ENCODE peak calls at places on chromosome 20, in seven cellular contexts. M, B, F, H, Y, Q and O are unnamed samples.

GRCh38 chr20:33702861-33703260 is 16.7 kb upstream of the E2F1 start:
- DNase-seq in Y (no peak), Q (no peak), H (no peak), F (no peak), M (no peak), B (no peak), O (no peak)

GRCh38 chr20:16272961-16273360 is 300.3 kb downstream of the KIF16B start:
- DNase-seq in M (no peak), F (peak), Q (no peak), H (no peak), B (no peak), Y (no peak), O (no peak)

GRCh38 chr20:63686492-63687321 is 9.7 kb upstream of the TNFRSF6B start:
- DNase-seq in M (no peak), B (no peak), Q (peak), Y (no peak), F (peak), H (peak), O (no peak)

GRCh38 chr20:42218566-42218965 is 600.4 kb upstream of the CHD6 start:
- DNase-seq in H (no peak), Q (no peak), M (no peak), F (no peak), Y (no peak), B (no peak), O (no peak)

GRCh38 chr20:47502801-47503239 is 1.1 kb downstream of the NCOA3 start:
- DNase-seq in F (no peak), Q (peak), Y (no peak), H (no peak), M (peak), B (peak), O (no peak)

GRCh38 chr20:32495949-32496348 is 89.2 kb downstream of the NOL4L start:
- DNase-seq in F (peak), M (no peak), B (no peak), Y (no peak), Q (no peak), H (no peak), O (no peak)

GRCh38 chr20:43586641-43587040 is 4.1 kb upstream of the IFT52 start:
- DNase-seq in M (no peak), Y (no peak), H (no peak), F (no peak), Q (no peak), B (no peak), O (no peak)

GRCh38 chr20:2131366-2131765 is 29.7 kb downstream of the STK35 start:
- DNase-seq in Q (peak), B (no peak), Y (no peak), M (peak), F (no peak), H (no peak), O (no peak)

GRCh38 chr20:37238426-37238825 is 23.2 kb downstream of the GHRH start:
- DNase-seq in Q (no peak), B (no peak), Y (no peak), M (no peak), F (no peak), H (no peak), O (no peak)

GRCh38 chr20:15618912-15619311 is 954.3 kb downstream of the KIF16B start:
- DNase-seq in F (no peak), M (no peak), H (no peak), B (no peak), Q (no peak), Y (no peak), O (no peak)

GRCh38 chr20:15555913-15556312 is 1017.3 kb downstream of the KIF16B start:
- DNase-seq in F (no peak), M (no peak), H (no peak), Y (no peak), B (no peak), Q (no peak), O (no peak)

GRCh38 chr20:5780233-5781217 is 30.3 kb downstream of the SHLD1 start:
- DNase-seq in Y (no peak), M (no peak), B (no peak), H (no peak), Q (peak), F (no peak), O (no peak)

GRCh38 chr20:23782366-23782983 is 31.7 kb upstream of the CST1 start:
- DNase-seq in F (no peak), Y (no peak), H (no peak), B (no peak), M (no peak), Q (peak), O (no peak)

GRCh38 chr20:40443731-40444130 is 245.3 kb downstream of the MAFB start:
- DNase-seq in H (no peak), F (no peak), Q (no peak), Y (no peak), M (no peak), B (no peak), O (no peak)

GRCh38 chr20:36827541-36828279 is 48.2 kb upstream of the TLDC2 start:
- DNase-seq in B (no peak), H (no peak), F (peak), Q (no peak), M (no peak), Y (no peak), O (no peak)

GRCh38 chr20:42846784-42847490 is 342.8 kb downstream of the PTPRT start:
- DNase-seq in Y (no peak), F (no peak), M (no peak), B (no peak), Q (no peak), H (no peak), O (no peak)

GRCh38 chr20:37650661-37651060 is 43.2 kb upstream of the CTNNBL1 start:
- DNase-seq in Y (no peak), B (no peak), F (no peak), H (no peak), M (no peak), Q (no peak), O (no peak)

GRCh38 chr20:10511507-10512231 is 76.6 kb downstream of the SLX4IP start:
- DNase-seq in H (peak), M (peak), F (peak), B (peak), Q (peak), Y (peak), O (peak)

GRCh38 chr20:62501801-62502495 is 26.2 kb upstream of the GATA5 start:
- DNase-seq in M (no peak), H (no peak), B (peak), F (no peak), Y (no peak), Q (peak), O (no peak)

GRCh38 chr20:49167811-49168507 is 20.2 kb downstream of the STAU1 start:
- DNase-seq in H (no peak), M (no peak), B (no peak), Y (no peak), F (no peak), Q (peak), O (no peak)

DNA sequence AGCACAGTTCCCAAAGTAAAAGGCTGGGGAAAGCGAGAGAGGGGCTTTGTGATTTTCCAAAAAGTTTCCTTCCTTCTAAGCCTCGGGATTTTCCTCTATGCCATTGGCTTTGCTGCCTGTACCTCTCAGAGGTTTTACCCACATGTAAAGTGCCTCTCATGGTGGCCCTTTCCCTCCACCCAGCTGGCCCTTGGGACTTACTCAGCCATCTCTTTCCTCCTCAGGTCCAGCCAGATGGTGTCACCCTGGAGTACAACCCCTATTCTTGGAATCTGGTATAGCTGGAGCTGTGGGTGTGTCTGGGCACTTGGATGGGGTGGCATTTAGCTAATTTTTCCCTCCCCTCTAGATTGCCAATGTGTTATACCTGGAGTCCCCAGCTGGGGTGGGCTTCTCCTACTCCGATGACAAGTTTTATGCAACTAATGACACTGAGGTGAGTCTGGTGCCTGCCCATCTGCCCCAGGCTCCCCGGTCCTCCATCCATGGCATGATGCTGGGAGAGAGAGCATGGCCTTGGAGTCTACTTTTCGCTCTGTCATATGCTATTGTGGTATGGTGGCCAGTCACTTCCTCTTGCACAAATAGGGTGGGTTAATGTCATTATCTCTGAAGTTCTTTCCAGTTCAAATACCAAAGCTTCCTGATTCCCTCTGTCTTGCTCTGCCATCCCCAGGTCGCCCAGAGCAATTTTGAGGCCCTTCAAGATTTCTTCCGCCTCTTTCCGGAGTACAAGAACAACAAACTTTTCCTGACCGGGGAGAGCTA is 1.1 kb downstream of the CTSA start:
- DNase-seq in F (no peak), Q (peak), B (no peak), H (no peak), M (no peak), Y (no peak), O (no peak)
- TF ChIP-seq CTCF in F (no peak), Q (no peak), B (no peak), H (no peak), M (peak), Y (no peak), O (no peak)

DNA sequence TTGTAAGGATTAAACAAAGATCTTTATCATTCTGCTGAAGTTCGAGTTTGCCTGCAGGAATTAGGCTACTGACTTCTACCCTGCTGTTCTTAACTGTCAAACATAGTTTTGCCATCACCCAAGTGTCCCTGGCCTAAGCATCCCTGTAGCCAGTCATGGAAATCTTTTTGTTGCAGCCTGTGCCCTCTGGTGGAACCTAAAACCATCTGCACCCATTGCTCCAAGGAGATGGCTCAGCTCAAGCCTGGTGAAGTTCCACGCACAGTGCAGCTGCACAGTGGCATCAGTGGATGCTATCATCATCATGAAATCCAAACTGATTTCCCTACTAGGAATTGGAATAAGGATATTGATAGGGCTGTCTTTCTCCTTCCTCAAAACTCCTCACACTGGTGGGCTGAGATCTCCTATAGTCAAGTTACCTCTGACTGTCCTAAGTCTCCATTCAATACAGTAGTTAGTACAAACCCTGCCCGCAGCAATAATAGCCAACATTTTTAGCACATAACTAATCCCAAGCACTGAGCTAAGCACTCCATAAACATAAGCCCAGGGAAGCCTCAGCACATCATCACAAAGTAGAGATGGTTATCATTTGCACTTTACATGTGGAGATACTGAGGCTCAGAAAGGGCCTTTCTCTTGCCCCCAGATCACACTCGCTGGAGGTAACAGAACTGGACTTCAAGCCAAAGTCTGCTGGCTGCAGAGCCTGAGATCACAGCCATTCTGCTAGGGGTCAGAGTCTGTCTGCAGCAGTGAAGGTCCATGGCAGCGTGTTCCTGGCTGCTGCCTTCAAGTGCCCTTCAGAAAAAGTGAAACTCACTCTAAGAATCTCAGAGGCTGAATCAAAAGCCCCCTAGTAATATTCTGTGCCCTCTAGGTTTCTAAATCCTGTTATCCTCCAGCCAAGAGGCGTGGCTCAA is 77.2 kb upstream of the MC3R start:
- DNase-seq in Q (no peak), F (no peak), H (peak), M (no peak), B (no peak), Y (no peak), O (no peak)
- TF ChIP-seq CTCF in Q (no peak), F (no peak), H (peak), M (peak), B (no peak), Y (no peak), O (no peak)

GRCh38 chr20:18906046-18906445 is 92.5 kb downstream of the SCP2D1 start:
- DNase-seq in B (no peak), H (no peak), Q (no peak), F (no peak), M (no peak), Y (no peak), O (no peak)

GRCh38 chr20:18907353-18907752 is 93.8 kb downstream of the SCP2D1 start:
- DNase-seq in M (no peak), H (no peak), B (no peak), Q (no peak), F (no peak), Y (no peak), O (no peak)

GRCh38 chr20:18902181-18902725 is 88.7 kb downstream of the SCP2D1 start:
- DNase-seq in B (no peak), Q (no peak), Y (no peak), M (no peak), H (no peak), F (no peak), O (no peak)

GRCh38 chr20:18904192-18904591 is 90.6 kb downstream of the SCP2D1 start:
- DNase-seq in F (no peak), H (no peak), B (no peak), Y (no peak), Q (no peak), M (no peak), O (no peak)

DNA sequence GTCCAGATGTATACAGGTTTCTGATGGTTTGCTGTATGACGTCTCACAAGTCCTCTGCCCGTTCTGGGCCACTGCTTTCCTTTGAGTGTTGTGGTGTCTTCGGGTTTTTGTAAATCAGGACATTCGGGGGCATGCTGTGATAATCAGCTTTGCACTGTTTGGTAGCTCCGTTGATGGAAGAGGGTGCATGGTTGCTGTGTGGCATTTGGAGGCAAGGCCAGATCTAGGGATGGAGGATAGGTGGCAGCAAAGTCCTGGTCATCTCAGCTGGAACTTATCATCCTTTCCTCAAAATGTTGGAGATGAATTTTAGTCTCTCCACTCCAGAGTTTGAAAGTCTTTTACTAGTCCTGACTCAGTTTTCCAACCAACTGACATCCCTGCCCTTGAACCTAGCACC is 91.0 kb downstream of the SCP2D1 start:
- DNase-seq in M (no peak), F (no peak), Q (no peak), B (no peak), Y (no peak), H (no peak), O (no peak)
- TF ChIP-seq CTCF in M (no peak), F (no peak), Q (no peak), B (no peak), Y (no peak), H (no peak), O (no peak)

GRCh38 chr20:18032977-18033892 is 24.5 kb downstream of the OVOL2 start:
- DNase-seq in Q (no peak), H (no peak), Y (no peak), B (no peak), M (no peak), F (peak), O (no peak)
- TF ChIP-seq CTCF in Q (no peak), H (no peak), Y (no peak), B (no peak), M (no peak), F (no peak), O (no peak)

GRCh38 chr20:3670511-3670910 is 7.3 kb upstream of the GFRA4 start:
- DNase-seq in Q (no peak), M (no peak), F (no peak), H (no peak), B (no peak), Y (no peak), O (no peak)
- TF ChIP-seq CTCF in Q (no peak), M (no peak), F (no peak), H (no peak), B (no peak), Y (no peak), O (no peak)

GRCh38 chr20:35615667-35616464 is at the start of gene SPAG4:
- DNase-seq in M (peak), Y (peak), H (peak), Q (peak), F (peak), B (peak), O (peak)
- TF ChIP-seq CTCF in M (no peak), Y (no peak), H (peak), Q (no peak), F (no peak), B (no peak), O (no peak)